ENCODE peak calls at places on chromosomes 3 and 15, in eight cellular contexts. S is RPMI8226; R is psoas muscle; X is stimulated activated CD8-positive, alpha-beta memory T cell treated with anti-CD3 and anti-CD28 coated beads, Interleukin-15, amount 100 ng/mL, for 24 hours; A is ovary; G is activated CD8-positive, alpha-beta memory T cell treated with anti-CD3 and anti-CD28 coated beads for 24 hours; Y is amniotic epithelial cell; I is upper lobe of right lung. W is an unnamed sample.

GRCh38 chr3:53570709-53571108 is 76.3 kb downstream of the CACNA1D start:
- DNase-seq in G (no peak), X (no peak), Y (no peak), S (no peak), I (peak), R (no peak), A (no peak), W (no peak)

GRCh38 chr15:81000144-81000625 is 538 bp upstream of the TLNRD1 start:
- DNase-seq in Y (peak), I (no peak), R (no peak), X (no peak), A (no peak), S (peak), G (no peak), W (no peak)

GRCh38 chr3:172303941-172304558 is 144.2 kb downstream of the GHSR start:
- DNase-seq in Y (no peak), X (no peak), I (no peak), S (no peak), R (no peak), A (no peak), G (no peak), W (no peak)

GRCh38 chr15:50854594-50855490 is 53.6 kb upstream of the AP4E1 start:
- DNase-seq in I (no peak), A (no peak), S (no peak), X (no peak), G (no peak), R (no peak), Y (peak), W (peak)

GRCh38 chr3:150107429-150108175 is 136.9 kb upstream of the PFN2 start:
- DNase-seq in I (no peak), R (no peak), Y (no peak), X (no peak), S (no peak), G (no peak), A (no peak), W (no peak)

GRCh38 chr15:66883322-66883911 is 181.4 kb downstream of the SMAD6 start:
- DNase-seq in S (no peak), X (no peak), Y (peak), I (peak), R (peak), A (peak), G (peak), W (no peak)

GRCh38 chr3:127707777-127708438 is 35.2 kb downstream of the ABTB1 start:
- DNase-seq in R (no peak), Y (no peak), G (no peak), S (no peak), I (peak), A (no peak), X (no peak), W (no peak)

GRCh38 chr3:133757701-133758319 is 11.6 kb downstream of the TF start:
- DNase-seq in A (no peak), G (no peak), I (no peak), S (no peak), Y (no peak), X (no peak), R (no peak), W (no peak)

GRCh38 chr15:38555686-38556334 is 8.8 kb downstream of the RASGRP1 start:
- DNase-seq in R (no peak), S (no peak), I (no peak), Y (peak), G (no peak), A (no peak), X (no peak), W (no peak)

GRCh38 chr3:136838641-136839555 is 20.0 kb downstream of the SLC35G2 start:
- DNase-seq in I (no peak), X (no peak), G (no peak), S (no peak), A (no peak), Y (peak), R (no peak), W (no peak)

GRCh38 chr3:52196977-52197376 is 983 bp upstream of the ALAS1 start:
- DNase-seq in G (no peak), S (no peak), Y (no peak), A (peak), I (peak), R (no peak), X (no peak), W (no peak)

W was measured in NAMALWA.